ENCODE peak calls at places on chromosomes 3 and 15, in nine cellular contexts. O, M, K, R, G, T, S, J and Y are unnamed samples.

GRCh38 chr3:129485681-129486056 is 42.8 kb upstream of the RHO start:
- DNase-seq in R (no peak), J (no peak), K (no peak), S (peak; percentile 86), M (peak; percentile 62), O (no peak), T (peak; percentile 99), G (no peak), Y (peak; percentile 100)

GRCh38 chr3:188153498-188153948 is 434 bp upstream of the LPP start:
- DNase-seq in R (peak; percentile 91), G (no peak), S (peak; percentile 93), M (peak; percentile 86), K (no peak), T (peak; percentile 89), J (peak; percentile 85), O (no peak), Y (peak; percentile 93)

GRCh38 chr3:141275973-141276372 is 44.3 kb downstream of the PXYLP1 start:
- DNase-seq in T (peak; percentile 54), G (no peak), M (peak; percentile 92), J (no peak), R (peak; percentile 91), O (no peak), S (no peak), K (no peak), Y (peak; percentile 98)

GRCh38 chr15:81046290-81046689 is 45.6 kb downstream of the TLNRD1 start:
- DNase-seq in T (no peak), S (no peak), R (no peak), M (no peak), G (no peak), O (no peak), K (no peak), J (no peak), Y (no peak)

GRCh38 chr15:62344806-62345539 is 179.9 kb upstream of the C2CD4B start:
- DNase-seq in M (peak; percentile 75), O (peak; percentile 19), J (peak; percentile 78), G (peak; percentile 65), K (no peak), S (peak; percentile 39), R (peak; percentile 91), T (peak; percentile 2), Y (peak; percentile 66)

GRCh38 chr3:39255503-39256325 is 24.1 kb downstream of the CX3CR1 start:
- DNase-seq in T (no peak), G (peak; percentile 84), K (no peak), M (no peak), J (no peak), R (no peak), S (no peak), O (peak; percentile 72), Y (no peak)

GRCh38 chr3:30245805-30246622 is 360.4 kb upstream of the TGFBR2 start:
- DNase-seq in T (no peak), K (no peak), M (no peak), R (no peak), S (no peak), J (peak; percentile 19), G (no peak), O (no peak), Y (no peak)

GRCh38 chr3:2686816-2687502 is 423.2 kb downstream of the IL5RA start:
- DNase-seq in O (no peak), K (no peak), R (no peak), T (no peak), G (no peak), M (no peak), S (no peak), J (no peak), Y (no peak)

GRCh38 chr3:194386066-194386465 is 13.0 kb downstream of the GP5 start:
- DNase-seq in T (no peak), K (no peak), G (no peak), R (no peak), J (no peak), O (no peak), M (no peak), S (no peak), Y (no peak)

DNA sequence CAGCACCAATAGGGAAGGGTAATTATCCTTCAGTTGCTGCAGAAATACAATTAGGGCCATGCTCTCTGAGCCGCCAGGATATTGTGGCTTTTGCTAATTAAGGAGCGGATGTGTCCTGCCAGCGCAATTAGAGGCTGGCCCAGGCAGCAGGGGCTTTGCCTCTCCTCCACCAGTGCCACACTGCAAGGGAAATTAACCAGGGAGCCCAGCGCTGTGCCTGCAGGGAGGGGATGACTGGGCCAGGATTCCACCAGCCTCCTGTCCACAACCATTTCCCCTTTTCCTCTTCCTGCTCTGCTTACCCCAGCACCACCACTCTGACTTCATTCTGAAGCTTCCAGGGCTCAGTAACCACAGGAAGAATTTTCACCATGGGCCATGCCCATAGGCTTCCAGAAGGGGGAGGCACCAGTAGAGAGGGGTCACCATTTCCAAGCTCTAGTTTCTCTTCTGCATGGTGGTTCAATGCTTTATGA is 10.3 kb upstream of the AEN start:
- DNase-seq in J (no peak), O (no peak), K (no peak), S (no peak), M (no peak), R (no peak), T (peak; percentile 51), G (no peak), Y (no peak)
- TF ChIP-seq CTCF in J (no peak), O (peak; percentile 26), K (no peak), S (no peak), M (no peak), R (no peak), T (peak; percentile 58), G (no peak), Y (no peak)

GRCh38 chr15:101114610-101115009 is 137.2 kb downstream of the CHSY1 start:
- DNase-seq in J (no peak), O (no peak), S (no peak), K (no peak), G (no peak), R (no peak), M (no peak), T (no peak), Y (no peak)

GRCh38 chr15:101115318-101115886 is 136.4 kb downstream of the CHSY1 start:
- DNase-seq in T (no peak), J (no peak), S (no peak), M (no peak), O (no peak), K (no peak), G (no peak), R (no peak), Y (no peak)

GRCh38 chr15:101116681-101116976 is 135.2 kb downstream of the CHSY1 start:
- DNase-seq in O (no peak), G (no peak), J (no peak), T (no peak), K (no peak), S (no peak), M (no peak), R (no peak), Y (no peak)

GRCh38 chr15:101114146-101114545 is 137.7 kb downstream of the CHSY1 start:
- DNase-seq in G (no peak), K (no peak), T (no peak), M (no peak), S (no peak), J (no peak), O (no peak), R (no peak), Y (no peak)

GRCh38 chr15:101115887-101116680 is 135.8 kb downstream of the CHSY1 start:
- DNase-seq in R (no peak), G (no peak), M (no peak), O (no peak), J (no peak), T (no peak), K (no peak), S (peak; percentile 50), Y (no peak)
- TF ChIP-seq CTCF in R (no peak), G (no peak), M (no peak), O (no peak), J (no peak), T (no peak), K (no peak), S (no peak), Y (no peak)

DNA sequence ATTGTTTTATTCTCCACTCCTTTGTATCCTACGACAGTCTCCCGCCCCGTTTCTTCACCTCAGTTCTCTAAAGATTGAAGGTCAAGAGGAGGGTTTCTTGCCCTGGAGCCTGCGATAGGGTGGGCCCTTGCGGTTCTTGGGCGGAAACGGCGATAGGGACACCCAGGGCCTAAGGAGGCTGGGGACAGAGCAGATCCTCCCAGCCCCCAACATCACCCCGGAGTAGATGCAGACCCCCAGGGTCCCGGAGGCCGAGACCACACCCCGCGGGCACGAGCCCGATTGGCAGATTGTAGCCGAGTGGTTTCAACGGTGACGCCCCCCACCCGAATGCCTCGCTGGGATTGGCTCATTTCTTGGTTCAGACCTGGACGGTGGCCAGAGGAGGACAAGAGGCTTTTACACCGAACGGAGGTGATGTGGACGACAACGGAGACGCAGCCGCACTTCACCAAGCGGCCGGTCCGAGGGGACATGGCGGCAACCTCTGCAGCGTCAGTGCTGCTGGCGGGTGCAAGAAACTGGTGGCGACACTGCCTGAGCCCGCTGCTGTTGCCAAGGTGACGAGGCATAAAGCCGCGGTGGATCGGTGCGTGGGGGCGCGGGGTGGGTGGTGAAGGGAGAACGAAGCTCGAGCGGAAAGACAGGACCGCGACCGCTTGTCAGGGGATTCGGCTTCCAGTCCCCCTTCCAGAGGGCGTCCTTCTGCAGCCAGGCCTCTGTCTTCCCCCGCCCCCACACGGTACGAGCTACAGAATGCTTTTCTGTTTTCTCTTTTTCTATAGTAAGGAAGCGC is 19.0 kb upstream of the MCF2L2 start:
- DNase-seq in O (peak; percentile 81), M (peak; percentile 76), J (peak; percentile 95), G (peak; percentile 74), R (peak; percentile 89), T (peak; percentile 80), K (peak; percentile 67), S (peak; percentile 75), Y (peak; percentile 92)
- TF ChIP-seq CTCF in O (no peak), M (no peak), J (no peak), G (no peak), R (no peak), T (no peak), K (no peak), S (peak; percentile 25), Y (no peak)

GRCh38 chr3:36709826-36710365 is 54.5 kb downstream of the DCLK3 start:
- DNase-seq in T (no peak), S (no peak), J (no peak), R (no peak), O (no peak), K (no peak), G (no peak), M (no peak), Y (no peak)

GRCh38 chr3:36713904-36714303 is 50.4 kb downstream of the DCLK3 start:
- DNase-seq in O (no peak), S (no peak), R (no peak), G (no peak), M (no peak), J (no peak), T (no peak), K (no peak), Y (no peak)

GRCh38 chr3:36709281-36709680 is 55.1 kb downstream of the DCLK3 start:
- DNase-seq in K (no peak), G (no peak), O (no peak), M (no peak), T (no peak), R (no peak), J (no peak), S (no peak), Y (no peak)

GRCh38 chr3:36710606-36711005 is 53.7 kb downstream of the DCLK3 start:
- DNase-seq in K (no peak), R (no peak), J (no peak), M (no peak), G (no peak), O (no peak), T (no peak), S (no peak), Y (no peak)

DNA sequence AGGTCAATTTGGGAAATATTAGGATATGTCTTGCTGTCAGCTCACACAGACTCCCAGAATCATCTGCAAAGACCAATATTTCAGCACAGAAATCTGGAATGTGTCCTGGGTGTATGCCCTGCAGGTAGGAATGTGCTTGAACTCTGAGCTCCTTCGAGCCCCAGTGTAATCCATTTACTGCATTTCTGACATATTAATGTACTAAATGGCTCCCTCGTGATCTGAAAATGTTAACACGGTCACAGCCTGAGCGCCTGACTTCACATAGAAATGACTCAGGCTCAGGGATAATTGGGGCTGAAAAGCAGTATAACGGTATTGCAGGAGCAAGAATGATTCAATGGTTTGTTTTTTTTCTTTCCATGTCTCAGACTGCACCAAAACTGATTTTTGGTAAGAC is 50.0 kb downstream of the DCLK3 start:
- DNase-seq in G (no peak), R (no peak), M (peak; percentile 52), O (no peak), K (no peak), J (no peak), T (peak; percentile 81), S (no peak), Y (no peak)
- TF ChIP-seq CTCF in G (no peak), R (no peak), M (no peak), O (no peak), K (no peak), J (no peak), T (peak; percentile 54), S (no peak), Y (no peak)